ENCODE peak calls at places on chromosomes 7 and 10, in six cellular contexts. One of them, this sample, is unnamed.

GRCh38 chr7:47577351-47577919 is 4.5 kb downstream of the TNS3 start:
- DNase-seq in A549: no peak
- DNase-seq in bronchial epithelial cell: no peak
- DNase-seq in Peyer's patch: no peak
- DNase-seq in dorsolateral prefrontal cortex: no peak
- DNase-seq in right atrium auricular region: no peak
- DNase-seq in this sample: no peak

GRCh38 chr10:119769886-119770285 is 44.0 kb downstream of the INPP5F start:
- DNase-seq in A549: no peak
- DNase-seq in Peyer's patch: no peak
- DNase-seq in bronchial epithelial cell: peak
- DNase-seq in dorsolateral prefrontal cortex: no peak
- DNase-seq in right atrium auricular region: no peak
- DNase-seq in this sample: no peak

GRCh38 chr7:149161241-149161848 is 14.1 kb downstream of the ZNF398 start:
- DNase-seq in bronchial epithelial cell: peak
- DNase-seq in A549: no peak
- DNase-seq in right atrium auricular region: no peak
- DNase-seq in Peyer's patch: no peak
- DNase-seq in dorsolateral prefrontal cortex: no peak
- DNase-seq in this sample: no peak

GRCh38 chr7:26533163-26533562 is 241.5 kb downstream of the SNX10 start:
- DNase-seq in right atrium auricular region: no peak
- DNase-seq in Peyer's patch: no peak
- DNase-seq in bronchial epithelial cell: no peak
- DNase-seq in A549: no peak
- DNase-seq in dorsolateral prefrontal cortex: no peak
- DNase-seq in this sample: no peak

GRCh38 chr10:27240212-27240890 is at the start of gene ACBD5:
- DNase-seq in right atrium auricular region: peak
- DNase-seq in Peyer's patch: peak
- DNase-seq in bronchial epithelial cell: peak
- DNase-seq in dorsolateral prefrontal cortex: peak
- DNase-seq in A549: peak
- DNase-seq in this sample: peak

GRCh38 chr10:131802156-131802915 is 98.5 kb upstream of the PPP2R2D start:
- DNase-seq in right atrium auricular region: no peak
- DNase-seq in bronchial epithelial cell: no peak
- DNase-seq in dorsolateral prefrontal cortex: no peak
- DNase-seq in Peyer's patch: no peak
- DNase-seq in A549: no peak
- DNase-seq in this sample: peak

GRCh38 chr7:114294036-114294435 is 120.6 kb upstream of the FOXP2 start:
- DNase-seq in A549: no peak
- DNase-seq in right atrium auricular region: no peak
- DNase-seq in dorsolateral prefrontal cortex: no peak
- DNase-seq in Peyer's patch: no peak
- DNase-seq in bronchial epithelial cell: no peak
- DNase-seq in this sample: no peak

GRCh38 chr10:73186266-73186665 is 18.3 kb downstream of the FAM149B1 start:
- DNase-seq in dorsolateral prefrontal cortex: no peak
- DNase-seq in Peyer's patch: no peak
- DNase-seq in A549: no peak
- DNase-seq in bronchial epithelial cell: no peak
- DNase-seq in right atrium auricular region: no peak
- DNase-seq in this sample: no peak

GRCh38 chr7:1329261-1329660 is 96.6 kb downstream of the UNCX start:
- DNase-seq in right atrium auricular region: no peak
- DNase-seq in A549: no peak
- DNase-seq in bronchial epithelial cell: no peak
- DNase-seq in dorsolateral prefrontal cortex: no peak
- DNase-seq in Peyer's patch: no peak
- DNase-seq in this sample: no peak

GRCh38 chr7:7805511-7806153 is 87.2 kb upstream of the RPA3 start:
- DNase-seq in dorsolateral prefrontal cortex: no peak
- DNase-seq in bronchial epithelial cell: no peak
- DNase-seq in right atrium auricular region: no peak
- DNase-seq in Peyer's patch: no peak
- DNase-seq in A549: no peak
- DNase-seq in this sample: no peak

GRCh38 chr7:14973712-14974428 is 71.3 kb upstream of the DGKB start:
- DNase-seq in Peyer's patch: no peak
- DNase-seq in bronchial epithelial cell: no peak
- DNase-seq in A549: no peak
- DNase-seq in right atrium auricular region: no peak
- DNase-seq in dorsolateral prefrontal cortex: no peak
- DNase-seq in this sample: no peak

GRCh38 chr10:95133016-95133752 is 60.9 kb upstream of the ACSM6 start:
- DNase-seq in right atrium auricular region: peak
- DNase-seq in dorsolateral prefrontal cortex: no peak
- DNase-seq in Peyer's patch: peak
- DNase-seq in A549: peak
- DNase-seq in bronchial epithelial cell: peak
- DNase-seq in this sample: no peak

GRCh38 chr7:2892571-2892970 is 48.5 kb upstream of the GNA12 start:
- DNase-seq in right atrium auricular region: no peak
- DNase-seq in bronchial epithelial cell: no peak
- DNase-seq in Peyer's patch: no peak
- DNase-seq in A549: no peak
- DNase-seq in dorsolateral prefrontal cortex: no peak
- DNase-seq in this sample: no peak

GRCh38 chr7:151088856-151089699 is 2.8 kb downstream of the AGAP3 start:
- DNase-seq in Peyer's patch: peak
- DNase-seq in bronchial epithelial cell: peak
- DNase-seq in right atrium auricular region: peak
- DNase-seq in dorsolateral prefrontal cortex: no peak
- DNase-seq in A549: no peak
- DNase-seq in this sample: no peak

GRCh38 chr10:5038703-5039102 is 35.0 kb upstream of the AKR1C2 start:
- DNase-seq in A549: no peak
- DNase-seq in bronchial epithelial cell: no peak
- DNase-seq in dorsolateral prefrontal cortex: no peak
- DNase-seq in Peyer's patch: no peak
- DNase-seq in right atrium auricular region: no peak
- DNase-seq in this sample: no peak

GRCh38 chr10:124387078-124387874 is 31.4 kb downstream of the OAT start:
- DNase-seq in Peyer's patch: no peak
- DNase-seq in A549: peak
- DNase-seq in bronchial epithelial cell: no peak
- DNase-seq in dorsolateral prefrontal cortex: peak
- DNase-seq in right atrium auricular region: no peak
- DNase-seq in this sample: no peak

GRCh38 chr10:100738055-100738827 is 7.1 kb upstream of the PAX2 start:
- DNase-seq in bronchial epithelial cell: no peak
- DNase-seq in right atrium auricular region: no peak
- DNase-seq in dorsolateral prefrontal cortex: no peak
- DNase-seq in Peyer's patch: no peak
- DNase-seq in A549: no peak
- DNase-seq in this sample: no peak

DNA sequence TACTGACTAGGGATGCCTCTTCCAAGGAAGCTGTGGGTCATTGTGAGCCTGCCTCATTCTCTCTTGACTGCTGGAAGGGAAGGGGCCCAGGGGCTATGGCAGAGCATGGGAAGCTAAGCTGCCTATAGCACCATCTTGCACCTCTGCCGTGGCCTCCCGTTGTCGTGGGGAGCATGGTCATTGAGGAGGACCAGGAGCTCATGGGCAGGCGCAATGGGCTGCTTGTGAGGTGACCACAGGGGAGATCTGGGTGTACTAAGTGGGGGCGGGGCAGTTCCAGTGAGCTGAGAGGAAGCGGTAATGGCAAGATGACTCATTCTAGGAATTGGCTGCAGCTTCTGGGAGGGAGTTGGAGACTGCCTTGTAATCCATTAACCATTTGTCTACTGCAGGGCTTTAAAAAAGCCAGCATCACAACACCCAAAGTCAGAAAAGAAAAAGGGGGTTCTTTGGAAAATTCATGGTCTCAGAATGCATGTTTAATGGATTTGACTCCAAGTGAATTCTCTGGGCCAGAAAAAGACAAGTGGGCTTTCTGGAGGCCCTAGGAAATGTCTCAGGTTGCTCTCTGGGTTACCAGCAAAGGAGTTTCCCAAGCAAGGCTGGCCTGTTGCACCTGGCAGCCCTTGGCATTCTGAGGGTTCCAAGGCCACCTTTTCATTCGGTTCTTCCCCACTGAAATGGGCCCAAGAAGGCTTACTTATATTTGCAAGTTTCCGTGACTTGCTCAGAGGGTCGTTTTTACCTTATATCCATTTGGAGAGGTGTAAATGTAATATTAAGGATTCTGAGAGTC is 3.6 kb downstream of the DUSP5 start:
- DNase-seq in A549: peak
- DNase-seq in bronchial epithelial cell: peak
- DNase-seq in dorsolateral prefrontal cortex: peak
- DNase-seq in Peyer's patch: peak
- DNase-seq in right atrium auricular region: peak
- DNase-seq in this sample: no peak
- TF ChIP-seq CTCF in A549: no peak
- TF ChIP-seq CTCF in bronchial epithelial cell: no peak
- TF ChIP-seq CTCF in dorsolateral prefrontal cortex: no peak
- TF ChIP-seq CTCF in Peyer's patch: no peak
- TF ChIP-seq CTCF in right atrium auricular region: no peak
- TF ChIP-seq CTCF in this sample: no peak

GRCh38 chr10:12351447-12351846 is 2.1 kb downstream of the CAMK1D start:
- DNase-seq in bronchial epithelial cell: no peak
- DNase-seq in dorsolateral prefrontal cortex: peak
- DNase-seq in Peyer's patch: peak
- DNase-seq in right atrium auricular region: no peak
- DNase-seq in A549: no peak
- DNase-seq in this sample: no peak

GRCh38 chr10:12349628-12350166 is 350 bp downstream of the CAMK1D start:
- DNase-seq in Peyer's patch: peak
- DNase-seq in bronchial epithelial cell: no peak
- DNase-seq in dorsolateral prefrontal cortex: no peak
- DNase-seq in right atrium auricular region: no peak
- DNase-seq in A549: no peak
- DNase-seq in this sample: no peak

GRCh38 chr10:12350925-12351324 is 1.6 kb downstream of the CAMK1D start:
- DNase-seq in bronchial epithelial cell: no peak
- DNase-seq in right atrium auricular region: no peak
- DNase-seq in Peyer's patch: no peak
- DNase-seq in A549: no peak
- DNase-seq in dorsolateral prefrontal cortex: no peak
- DNase-seq in this sample: no peak

GRCh38 chr10:12348870-12349627 is at the start of gene CAMK1D:
- DNase-seq in A549: peak
- DNase-seq in bronchial epithelial cell: peak
- DNase-seq in right atrium auricular region: peak
- DNase-seq in Peyer's patch: peak
- DNase-seq in dorsolateral prefrontal cortex: peak
- DNase-seq in this sample: peak

DNA sequence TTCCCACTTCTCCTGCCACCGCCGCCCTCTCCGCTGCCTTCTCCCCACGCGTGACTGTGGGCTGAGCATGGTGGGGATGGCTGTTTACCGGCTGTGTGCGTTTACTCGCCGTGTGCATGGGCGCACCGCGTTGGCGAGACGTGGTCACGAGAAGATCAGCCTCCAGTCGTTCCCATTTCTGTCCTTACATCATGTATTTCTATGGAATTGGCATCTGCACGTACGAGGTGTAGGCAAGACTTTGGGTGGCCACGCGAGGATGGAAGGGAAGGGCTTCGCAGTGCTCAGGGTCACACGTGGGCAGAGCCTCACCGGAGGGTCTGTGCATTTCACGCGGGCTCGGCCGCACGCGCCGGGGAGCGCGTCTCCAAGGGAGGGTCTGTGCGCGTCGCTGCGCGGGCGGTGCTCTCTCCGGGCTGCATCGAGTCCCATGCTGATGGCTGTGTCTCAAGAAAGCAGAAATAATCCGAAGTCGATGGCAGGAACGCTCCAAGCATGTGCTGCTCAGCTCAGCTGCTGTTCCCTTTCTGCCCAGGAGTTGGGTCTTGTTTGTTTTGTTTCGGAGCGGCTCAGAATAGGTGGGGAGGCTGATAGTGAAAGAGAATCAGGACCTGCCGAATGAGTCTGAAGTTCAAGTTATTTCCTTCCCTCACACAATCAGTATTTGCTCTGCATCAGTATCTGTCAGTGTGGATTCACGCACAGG is 973 bp downstream of the CAMK1D start:
- DNase-seq in right atrium auricular region: no peak
- DNase-seq in A549: peak
- DNase-seq in bronchial epithelial cell: peak
- DNase-seq in Peyer's patch: peak
- DNase-seq in dorsolateral prefrontal cortex: peak
- DNase-seq in this sample: no peak
- TF ChIP-seq CTCF in right atrium auricular region: no peak
- TF ChIP-seq CTCF in A549: no peak
- TF ChIP-seq CTCF in bronchial epithelial cell: no peak
- TF ChIP-seq CTCF in Peyer's patch: peak
- TF ChIP-seq CTCF in dorsolateral prefrontal cortex: no peak
- TF ChIP-seq CTCF in this sample: peak

DNA sequence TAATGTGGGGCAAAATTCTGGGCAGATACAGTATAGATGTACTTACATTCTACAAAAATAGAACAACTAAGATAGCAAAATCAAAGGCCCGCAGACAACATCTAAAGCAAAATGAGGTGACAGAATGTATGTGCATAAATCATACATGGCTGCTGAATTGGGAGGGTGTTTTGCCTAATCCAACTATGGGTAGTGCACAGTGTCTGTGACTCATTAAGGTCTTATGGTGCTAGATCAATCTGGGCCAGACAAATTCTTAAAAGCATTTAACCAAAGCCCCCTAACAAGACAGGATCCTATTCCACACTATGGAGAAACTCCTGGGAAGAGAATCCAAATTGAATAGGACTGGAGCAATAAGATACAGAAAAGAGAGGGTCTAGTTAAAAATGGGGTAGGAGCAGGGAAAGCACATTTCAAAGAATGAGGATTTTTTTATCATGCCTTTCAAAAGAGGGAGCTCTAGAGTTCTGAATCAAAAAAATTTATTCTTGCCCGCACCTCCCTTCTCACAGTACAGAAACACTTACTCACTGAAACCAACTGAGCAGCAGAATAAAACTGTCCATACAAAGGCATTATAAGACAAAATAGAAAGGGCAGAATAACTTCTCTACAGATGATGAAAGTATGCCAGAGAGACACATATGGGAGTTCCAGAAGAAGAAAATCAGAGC is 181.3 kb downstream of the RNLS start:
- DNase-seq in right atrium auricular region: no peak
- DNase-seq in bronchial epithelial cell: peak
- DNase-seq in A549: no peak
- DNase-seq in dorsolateral prefrontal cortex: no peak
- DNase-seq in Peyer's patch: no peak
- DNase-seq in this sample: no peak
- TF ChIP-seq CTCF in right atrium auricular region: no peak
- TF ChIP-seq CTCF in bronchial epithelial cell: peak
- TF ChIP-seq CTCF in A549: peak
- TF ChIP-seq CTCF in dorsolateral prefrontal cortex: no peak
- TF ChIP-seq CTCF in Peyer's patch: no peak
- TF ChIP-seq CTCF in this sample: no peak

DNA sequence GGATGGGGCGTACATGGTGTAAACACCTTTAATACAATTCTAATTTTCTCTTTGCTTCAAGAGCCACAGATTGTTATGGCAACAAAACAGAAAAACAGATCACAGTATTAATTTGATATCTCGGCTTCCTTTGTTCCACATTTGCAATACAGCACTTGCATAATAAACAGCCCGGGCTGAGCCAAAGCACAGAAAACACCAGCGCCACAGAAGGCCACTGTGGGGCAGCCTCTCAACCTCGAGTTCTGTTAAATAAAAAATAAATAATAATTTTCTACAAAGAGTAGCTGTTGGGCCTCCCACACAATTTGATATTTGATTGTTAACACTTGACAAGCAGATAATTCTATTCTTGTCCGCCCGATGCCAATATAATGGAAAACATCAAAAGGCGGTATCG is 255.8 kb downstream of the USP6NL start:
- DNase-seq in A549: no peak
- DNase-seq in Peyer's patch: peak
- DNase-seq in dorsolateral prefrontal cortex: no peak
- DNase-seq in bronchial epithelial cell: no peak
- DNase-seq in right atrium auricular region: no peak
- DNase-seq in this sample: no peak
- TF ChIP-seq CTCF in A549: no peak
- TF ChIP-seq CTCF in Peyer's patch: no peak
- TF ChIP-seq CTCF in dorsolateral prefrontal cortex: no peak
- TF ChIP-seq CTCF in bronchial epithelial cell: no peak
- TF ChIP-seq CTCF in right atrium auricular region: no peak
- TF ChIP-seq CTCF in this sample: peak